ENCODE peak calls at places on chromosomes 7 and 10, in ten cellular contexts. One of them, this sample, is unnamed.

GRCh38 chr7:131836733-131837132 is 280.3 kb upstream of the PODXL start:
- DNase-seq in cardiac fibroblast: no peak
- DNase-seq in AG04450: no peak
- DNase-seq in esophagus squamous epithelium: no peak
- DNase-seq in AG09319: no peak
- DNase-seq in body of pancreas: no peak
- DNase-seq in cardiac muscle cell: no peak
- DNase-seq in pancreas: no peak
- DNase-seq in stomach: no peak
- DNase-seq in tibial artery: no peak
- DNase-seq in this sample: no peak

GRCh38 chr10:100744136-100744979 is 1.0 kb upstream of the PAX2 start:
- DNase-seq in cardiac fibroblast: no peak
- DNase-seq in AG04450: no peak
- DNase-seq in esophagus squamous epithelium: no peak
- DNase-seq in AG09319: no peak
- DNase-seq in body of pancreas: no peak
- DNase-seq in cardiac muscle cell: no peak
- DNase-seq in pancreas: no peak
- DNase-seq in stomach: no peak
- DNase-seq in tibial artery: no peak
- DNase-seq in this sample: no peak

GRCh38 chr7:139482662-139483466 is 609 bp downstream of the KLRG2 start:
- DNase-seq in cardiac fibroblast: peak
- DNase-seq in AG04450: no peak
- DNase-seq in esophagus squamous epithelium: no peak
- DNase-seq in AG09319: no peak
- DNase-seq in body of pancreas: peak
- DNase-seq in cardiac muscle cell: peak
- DNase-seq in pancreas: no peak
- DNase-seq in stomach: no peak
- DNase-seq in tibial artery: no peak
- DNase-seq in this sample: peak

GRCh38 chr7:76241141-76241540 is 39.4 kb downstream of the SRRM3 start:
- DNase-seq in cardiac fibroblast: no peak
- DNase-seq in AG04450: no peak
- DNase-seq in esophagus squamous epithelium: no peak
- DNase-seq in AG09319: no peak
- DNase-seq in body of pancreas: no peak
- DNase-seq in cardiac muscle cell: no peak
- DNase-seq in pancreas: no peak
- DNase-seq in stomach: no peak
- DNase-seq in tibial artery: no peak
- DNase-seq in this sample: no peak

GRCh38 chr7:105512926-105513526 is 9.0 kb downstream of the PUS7 start:
- DNase-seq in cardiac fibroblast: no peak
- DNase-seq in AG04450: no peak
- DNase-seq in esophagus squamous epithelium: no peak
- DNase-seq in AG09319: no peak
- DNase-seq in body of pancreas: no peak
- DNase-seq in cardiac muscle cell: no peak
- DNase-seq in pancreas: no peak
- DNase-seq in stomach: no peak
- DNase-seq in tibial artery: no peak
- DNase-seq in this sample: no peak

GRCh38 chr7:46957195-46957594 is 624.7 kb downstream of the TNS3 start:
- DNase-seq in cardiac fibroblast: no peak
- DNase-seq in AG04450: no peak
- DNase-seq in esophagus squamous epithelium: no peak
- DNase-seq in AG09319: no peak
- DNase-seq in body of pancreas: no peak
- DNase-seq in cardiac muscle cell: no peak
- DNase-seq in pancreas: no peak
- DNase-seq in stomach: no peak
- DNase-seq in tibial artery: no peak
- DNase-seq in this sample: no peak

GRCh38 chr10:79431891-79432831 is 13.3 kb downstream of the ZCCHC24 start:
- DNase-seq in cardiac fibroblast: peak
- DNase-seq in AG04450: no peak
- DNase-seq in esophagus squamous epithelium: no peak
- DNase-seq in AG09319: no peak
- DNase-seq in body of pancreas: no peak
- DNase-seq in cardiac muscle cell: peak
- DNase-seq in pancreas: no peak
- DNase-seq in stomach: no peak
- DNase-seq in tibial artery: peak
- DNase-seq in this sample: no peak

GRCh38 chr7:65798111-65799075 is 74.5 kb upstream of the VKORC1L1 start:
- DNase-seq in cardiac fibroblast: peak
- DNase-seq in AG04450: peak
- DNase-seq in esophagus squamous epithelium: no peak
- DNase-seq in AG09319: no peak
- DNase-seq in body of pancreas: no peak
- DNase-seq in cardiac muscle cell: peak
- DNase-seq in pancreas: no peak
- DNase-seq in stomach: no peak
- DNase-seq in tibial artery: no peak
- DNase-seq in this sample: no peak

GRCh38 chr10:79445217-79445707 is at the start of gene ZCCHC24:
- DNase-seq in cardiac fibroblast: no peak
- DNase-seq in AG04450: no peak
- DNase-seq in esophagus squamous epithelium: no peak
- DNase-seq in AG09319: no peak
- DNase-seq in body of pancreas: peak
- DNase-seq in cardiac muscle cell: no peak
- DNase-seq in pancreas: peak
- DNase-seq in stomach: peak
- DNase-seq in tibial artery: no peak
- DNase-seq in this sample: peak

GRCh38 chr7:92639213-92639896 is 49.2 kb upstream of the FAM133B start:
- DNase-seq in cardiac fibroblast: no peak
- DNase-seq in AG04450: no peak
- DNase-seq in esophagus squamous epithelium: no peak
- DNase-seq in AG09319: no peak
- DNase-seq in body of pancreas: no peak
- DNase-seq in cardiac muscle cell: no peak
- DNase-seq in pancreas: no peak
- DNase-seq in stomach: no peak
- DNase-seq in tibial artery: no peak
- DNase-seq in this sample: no peak

GRCh38 chr10:106189254-106189653 is 975.3 kb downstream of the SORCS1 start:
- DNase-seq in cardiac fibroblast: peak
- DNase-seq in AG04450: no peak
- DNase-seq in esophagus squamous epithelium: no peak
- DNase-seq in AG09319: no peak
- DNase-seq in body of pancreas: peak
- DNase-seq in cardiac muscle cell: peak
- DNase-seq in pancreas: no peak
- DNase-seq in stomach: peak
- DNase-seq in tibial artery: no peak
- DNase-seq in this sample: peak

GRCh38 chr7:76393116-76394031 is 16.1 kb downstream of the SSC4D start:
- DNase-seq in cardiac fibroblast: peak
- DNase-seq in AG04450: peak
- DNase-seq in esophagus squamous epithelium: peak
- DNase-seq in AG09319: peak
- DNase-seq in body of pancreas: peak
- DNase-seq in cardiac muscle cell: peak
- DNase-seq in pancreas: peak
- DNase-seq in stomach: peak
- DNase-seq in tibial artery: peak
- DNase-seq in this sample: peak

GRCh38 chr7:13489386-13489785 is 500.1 kb downstream of the ETV1 start:
- DNase-seq in cardiac fibroblast: no peak
- DNase-seq in AG04450: no peak
- DNase-seq in esophagus squamous epithelium: no peak
- DNase-seq in AG09319: no peak
- DNase-seq in body of pancreas: no peak
- DNase-seq in cardiac muscle cell: no peak
- DNase-seq in pancreas: no peak
- DNase-seq in stomach: no peak
- DNase-seq in tibial artery: no peak
- DNase-seq in this sample: no peak

GRCh38 chr7:104230606-104231005 is 22.8 kb upstream of the ORC5 start:
- DNase-seq in cardiac fibroblast: peak
- DNase-seq in AG04450: peak
- DNase-seq in esophagus squamous epithelium: no peak
- DNase-seq in AG09319: no peak
- DNase-seq in body of pancreas: no peak
- DNase-seq in cardiac muscle cell: peak
- DNase-seq in pancreas: no peak
- DNase-seq in stomach: no peak
- DNase-seq in tibial artery: no peak
- DNase-seq in this sample: no peak

DNA sequence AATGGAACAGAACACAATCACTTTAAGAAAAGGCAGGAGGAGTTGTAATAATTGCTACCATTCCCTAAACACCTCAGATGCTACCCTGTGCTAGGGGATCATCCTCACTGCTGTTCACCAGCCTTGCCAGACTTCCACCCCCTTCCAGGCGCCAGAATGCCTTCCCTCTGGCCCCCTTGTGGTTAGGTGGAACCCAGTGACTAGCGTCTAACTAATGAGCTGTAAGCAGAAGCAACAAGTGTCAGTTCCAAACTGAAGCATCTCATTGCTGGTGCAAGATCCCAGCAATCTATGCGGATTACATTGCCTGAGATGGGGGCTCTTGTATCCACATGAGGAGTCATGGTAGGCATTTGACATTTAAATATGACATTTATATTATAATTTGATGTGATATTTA is 86.6 kb downstream of the FRMD4A start:
- DNase-seq in cardiac fibroblast: no peak
- DNase-seq in AG04450: no peak
- DNase-seq in esophagus squamous epithelium: no peak
- DNase-seq in AG09319: no peak
- DNase-seq in body of pancreas: no peak
- DNase-seq in cardiac muscle cell: peak
- DNase-seq in pancreas: no peak
- DNase-seq in stomach: no peak
- DNase-seq in tibial artery: no peak
- DNase-seq in this sample: no peak
- TF ChIP-seq CTCF in cardiac fibroblast: no peak
- TF ChIP-seq CTCF in AG04450: no peak
- TF ChIP-seq CTCF in esophagus squamous epithelium: no peak
- TF ChIP-seq CTCF in AG09319: no peak
- TF ChIP-seq CTCF in body of pancreas: no peak
- TF ChIP-seq CTCF in cardiac muscle cell: peak
- TF ChIP-seq CTCF in pancreas: no peak
- TF ChIP-seq CTCF in stomach: no peak
- TF ChIP-seq CTCF in tibial artery: no peak
- TF ChIP-seq CTCF in this sample: peak

GRCh38 chr7:41886906-41887311 is 184.0 kb upstream of the INHBA start:
- DNase-seq in cardiac fibroblast: peak
- DNase-seq in AG04450: peak
- DNase-seq in esophagus squamous epithelium: no peak
- DNase-seq in AG09319: peak
- DNase-seq in body of pancreas: peak
- DNase-seq in cardiac muscle cell: peak
- DNase-seq in pancreas: no peak
- DNase-seq in stomach: peak
- DNase-seq in tibial artery: peak
- DNase-seq in this sample: no peak
- TF ChIP-seq CTCF in cardiac fibroblast: peak
- TF ChIP-seq CTCF in AG04450: peak
- TF ChIP-seq CTCF in esophagus squamous epithelium: no peak
- TF ChIP-seq CTCF in AG09319: peak
- TF ChIP-seq CTCF in body of pancreas: no peak
- TF ChIP-seq CTCF in cardiac muscle cell: peak
- TF ChIP-seq CTCF in pancreas: no peak
- TF ChIP-seq CTCF in stomach: no peak
- TF ChIP-seq CTCF in tibial artery: no peak
- TF ChIP-seq CTCF in this sample: no peak

DNA sequence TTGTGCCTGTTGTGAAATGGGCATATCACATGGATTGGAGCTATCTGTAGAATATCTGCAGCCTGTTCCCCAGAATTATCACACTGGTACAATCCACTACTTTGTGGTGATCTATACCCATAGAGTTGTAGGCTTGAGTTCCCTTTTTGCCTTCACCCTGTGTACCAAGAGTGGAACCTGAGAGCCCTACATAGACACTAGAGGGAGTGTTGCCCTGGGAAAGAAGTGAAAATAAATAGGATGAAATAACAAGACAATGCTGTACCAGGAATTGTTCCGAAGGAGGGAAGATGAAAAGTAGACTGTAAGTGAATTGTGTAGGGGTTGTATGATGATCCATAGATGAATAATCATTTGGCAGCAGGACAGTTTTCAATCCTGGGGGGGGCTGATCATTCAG is 9.0 kb downstream of the SORCS3 start:
- DNase-seq in cardiac fibroblast: no peak
- DNase-seq in AG04450: no peak
- DNase-seq in esophagus squamous epithelium: no peak
- DNase-seq in AG09319: no peak
- DNase-seq in body of pancreas: no peak
- DNase-seq in cardiac muscle cell: no peak
- DNase-seq in pancreas: no peak
- DNase-seq in stomach: no peak
- DNase-seq in tibial artery: no peak
- DNase-seq in this sample: no peak
- TF ChIP-seq CTCF in cardiac fibroblast: no peak
- TF ChIP-seq CTCF in AG04450: peak
- TF ChIP-seq CTCF in esophagus squamous epithelium: no peak
- TF ChIP-seq CTCF in AG09319: no peak
- TF ChIP-seq CTCF in body of pancreas: no peak
- TF ChIP-seq CTCF in cardiac muscle cell: no peak
- TF ChIP-seq CTCF in pancreas: no peak
- TF ChIP-seq CTCF in stomach: no peak
- TF ChIP-seq CTCF in tibial artery: no peak
- TF ChIP-seq CTCF in this sample: peak

DNA sequence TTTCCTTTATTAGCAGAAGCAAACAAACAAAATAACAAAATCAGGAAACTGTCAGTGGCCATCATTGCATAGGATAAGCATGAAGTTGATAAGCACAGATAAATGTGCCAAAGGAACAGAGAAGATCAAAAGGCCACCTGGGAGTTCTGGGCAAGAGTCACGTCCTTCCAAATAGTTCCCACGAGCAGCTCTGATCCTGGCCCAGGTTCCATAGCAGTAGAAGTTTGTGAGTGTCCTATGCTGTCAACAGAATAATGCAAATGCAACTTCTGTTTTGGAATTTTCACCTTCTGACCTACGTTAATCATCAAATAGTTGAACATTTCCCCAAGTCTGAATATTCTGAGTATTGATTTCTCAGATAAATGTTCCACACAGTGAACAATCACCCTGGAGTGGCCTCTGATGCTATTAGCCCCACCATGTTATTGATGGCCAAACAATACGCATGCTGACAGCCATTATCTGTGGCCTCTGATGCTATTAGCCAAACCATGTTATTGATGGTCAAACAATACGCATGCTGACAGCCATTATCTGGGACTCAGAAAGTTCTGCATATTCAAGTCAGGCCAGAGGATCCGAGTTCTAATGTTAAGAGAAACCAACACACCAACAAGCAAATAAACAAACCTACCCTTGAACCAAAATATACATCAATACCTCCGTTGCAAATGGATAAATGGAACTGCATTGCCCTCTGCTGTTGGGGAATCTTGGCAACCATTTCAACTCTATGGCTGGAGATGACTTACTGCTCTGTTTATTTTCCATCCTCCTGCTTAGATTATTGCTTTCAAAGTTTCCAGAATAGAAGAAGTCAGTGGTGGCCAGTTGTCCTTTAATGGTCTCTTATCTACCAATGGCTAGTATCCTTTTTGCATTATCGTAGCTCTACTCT is 63.3 kb downstream of the MRC1 start:
- DNase-seq in cardiac fibroblast: peak
- DNase-seq in AG04450: no peak
- DNase-seq in esophagus squamous epithelium: no peak
- DNase-seq in AG09319: no peak
- DNase-seq in body of pancreas: no peak
- DNase-seq in cardiac muscle cell: peak
- DNase-seq in pancreas: no peak
- DNase-seq in stomach: no peak
- DNase-seq in tibial artery: no peak
- DNase-seq in this sample: no peak
- TF ChIP-seq CTCF in cardiac fibroblast: peak
- TF ChIP-seq CTCF in AG04450: peak
- TF ChIP-seq CTCF in esophagus squamous epithelium: peak
- TF ChIP-seq CTCF in AG09319: peak
- TF ChIP-seq CTCF in body of pancreas: peak
- TF ChIP-seq CTCF in cardiac muscle cell: peak
- TF ChIP-seq CTCF in pancreas: peak
- TF ChIP-seq CTCF in stomach: no peak
- TF ChIP-seq CTCF in tibial artery: no peak
- TF ChIP-seq CTCF in this sample: no peak